ENCODE peak calls at places on chromosomes 6 and 20, in six cellular contexts. X, C, N, R, T and I are unnamed samples.

GRCh38 chr20:23050847-23051627 is 1.6 kb upstream of the THBD start:
- DNase-seq in C (peak), R (peak), N (no peak), X (peak), T (peak), I (peak)

GRCh38 chr6:130851026-130851425 is 23.8 kb downstream of the SMLR1 start:
- DNase-seq in N (no peak), C (no peak), R (no peak), X (no peak), T (no peak), I (no peak)

GRCh38 chr20:50224553-50225255 is 34.1 kb downstream of the CEBPB start:
- DNase-seq in N (peak), R (peak), T (peak), X (peak), C (peak), I (peak)

GRCh38 chr6:73516712-73517489 is 3.9 kb downstream of the EEF1A1 start:
- DNase-seq in X (no peak), R (no peak), T (no peak), C (no peak), N (no peak), I (no peak)

GRCh38 chr20:60215786-60216730 is 257.8 kb downstream of the CDH26 start:
- DNase-seq in X (no peak), R (no peak), C (no peak), T (no peak), N (peak), I (no peak)

GRCh38 chr6:26521485-26522391 is 16.4 kb upstream of the HMGN4 start:
- DNase-seq in T (peak), C (peak), N (peak), X (peak), R (peak), I (peak)

GRCh38 chr20:31440012-31440659 is at the start of gene DEFB123:
- DNase-seq in N (no peak), C (no peak), X (no peak), R (no peak), T (no peak), I (no peak)

GRCh38 chr6:6125495-6125894 is 118.8 kb upstream of the NRN1 start:
- DNase-seq in N (no peak), X (no peak), T (no peak), R (no peak), C (no peak), I (no peak)

GRCh38 chr20:58242824-58243223 is 14.4 kb upstream of the ANKRD60 start:
- DNase-seq in R (no peak), T (no peak), X (no peak), N (no peak), C (no peak), I (no peak)

GRCh38 chr6:47595785-47596184 is 102.6 kb upstream of the ADGRF4 start:
- DNase-seq in T (no peak), C (no peak), N (no peak), X (no peak), R (no peak), I (no peak)

GRCh38 chr20:49043000-49043399 is 3.1 kb upstream of the CSE1L start:
- DNase-seq in T (no peak), R (no peak), N (no peak), C (no peak), X (no peak), I (no peak)

GRCh38 chr6:132401120-132401940 is at the start of gene MOXD1:
- DNase-seq in X (peak), R (peak), C (peak), N (no peak), T (peak), I (no peak)

GRCh38 chr20:20803011-20803410 is 90.6 kb upstream of the RALGAPA2 start:
- DNase-seq in C (no peak), X (no peak), N (no peak), R (no peak), T (no peak), I (no peak)
- TF ChIP-seq POLR2A in C (no peak), X (no peak), N (no peak), R (no peak), T (no peak), I (no peak)

GRCh38 chr6:163501022-163501421 is 86.5 kb downstream of the QKI start:
- DNase-seq in T (no peak), C (no peak), R (no peak), X (no peak), N (no peak), I (no peak)
- TF ChIP-seq CTCF in T (no peak), C (no peak), R (no peak), X (no peak), N (no peak), I (no peak)

GRCh38 chr6:41735427-41736206 is at the start of gene TFEB:
- DNase-seq in R (peak), C (peak), N (peak), X (peak), T (peak), I (peak)
- TF ChIP-seq POLR2A in R (peak), C (peak), N (no peak), X (peak), T (no peak), I (peak)

GRCh38 chr6:44154067-44154466 is 4.6 kb upstream of the CAPN11 start:
- DNase-seq in N (no peak), T (no peak), X (no peak), R (no peak), C (no peak), I (no peak)

GRCh38 chr6:44150317-44150917 is 8.2 kb upstream of the CAPN11 start:
- DNase-seq in R (no peak), N (no peak), T (no peak), C (no peak), X (no peak), I (no peak)

GRCh38 chr6:44152533-44152932 is 6.1 kb upstream of the CAPN11 start:
- DNase-seq in T (no peak), N (no peak), X (no peak), R (no peak), C (no peak), I (no peak)

GRCh38 chr6:44151348-44152108 is 7.1 kb upstream of the CAPN11 start:
- DNase-seq in X (peak), R (peak), C (peak), N (no peak), T (peak), I (peak)

GRCh38 chr6:44152109-44152461 is 6.5 kb upstream of the CAPN11 start:
- DNase-seq in N (no peak), X (no peak), C (no peak), T (no peak), R (no peak), I (no peak)
- TF ChIP-seq CTCF in N (no peak), X (no peak), C (no peak), T (no peak), R (no peak), I (no peak)

GRCh38 chr6:61562098-61562497 is 723.9 kb downstream of the KHDRBS2 start:
- DNase-seq in X (no peak), N (no peak), R (no peak), T (no peak), C (no peak), I (no peak)
- TF ChIP-seq POLR2A in X (no peak), N (no peak), R (no peak), T (no peak), C (no peak), I (no peak)

GRCh38 chr6:157213426-157213825 is 109.9 kb downstream of the TMEM242 start:
- DNase-seq in X (no peak), T (no peak), R (no peak), C (no peak), N (no peak), I (no peak)
- TF ChIP-seq CTCF in X (no peak), T (no peak), R (no peak), C (no peak), N (no peak), I (no peak)

GRCh38 chr20:33666293-33667244 is at the start of gene ACTL10:
- DNase-seq in T (peak), R (peak), N (peak), X (peak), C (peak), I (peak)
- TF ChIP-seq POLR2A in T (peak), R (no peak), N (peak), X (peak), C (peak), I (peak)

GRCh38 chr20:64070244-64070993 is 7.4 kb downstream of the TCEA2 start:
- DNase-seq in R (no peak), N (no peak), T (no peak), C (no peak), X (no peak), I (no peak)

GRCh38 chr20:64071341-64072332 is 7.7 kb downstream of the RGS19 start:
- DNase-seq in T (no peak), R (no peak), C (no peak), N (no peak), X (no peak), I (no peak)

GRCh38 chr20:64069209-64069613 is 6.2 kb downstream of the TCEA2 start:
- DNase-seq in R (no peak), C (no peak), T (no peak), N (no peak), X (no peak), I (no peak)

GRCh38 chr20:64068381-64069208 is 5.6 kb downstream of the TCEA2 start:
- DNase-seq in X (no peak), N (no peak), T (no peak), C (no peak), R (no peak), I (no peak)

DNA sequence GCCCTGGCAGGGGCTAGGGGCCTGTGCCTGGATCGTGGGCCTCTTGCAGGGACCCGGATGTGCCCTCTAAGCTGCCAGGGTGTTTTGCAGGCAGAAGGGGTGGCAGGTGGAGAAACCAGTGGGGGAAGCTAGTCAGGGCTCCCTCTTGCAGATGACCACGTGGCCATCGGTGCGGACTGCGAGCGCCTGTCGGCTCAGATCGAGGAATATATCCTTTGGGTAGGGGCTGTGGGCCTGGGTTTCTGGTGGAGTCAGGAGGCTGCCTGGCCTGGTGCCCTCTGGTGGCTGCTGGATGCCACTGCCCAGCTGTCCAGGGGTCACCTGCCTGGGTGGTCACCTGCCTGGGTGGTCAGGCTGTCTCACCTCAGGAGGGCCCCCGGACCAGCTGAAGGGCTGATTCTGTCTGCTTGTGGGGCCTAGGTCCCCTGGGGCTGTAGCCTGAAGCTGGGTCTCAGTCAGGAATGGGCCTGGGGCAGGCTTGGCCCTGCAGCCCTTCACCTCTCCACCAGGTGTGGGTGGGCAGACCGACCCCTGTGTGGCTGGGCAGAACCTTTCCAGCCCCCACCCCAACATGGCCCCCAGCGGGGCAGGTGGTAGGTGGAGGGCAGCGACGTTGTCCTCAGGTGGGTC is 6.7 kb downstream of the TCEA2 start:
- DNase-seq in X (no peak), R (no peak), N (no peak), T (peak), C (no peak), I (no peak)
- TF ChIP-seq CTCF in X (peak), R (peak), N (peak), T (peak), C (no peak), I (peak)

DNA sequence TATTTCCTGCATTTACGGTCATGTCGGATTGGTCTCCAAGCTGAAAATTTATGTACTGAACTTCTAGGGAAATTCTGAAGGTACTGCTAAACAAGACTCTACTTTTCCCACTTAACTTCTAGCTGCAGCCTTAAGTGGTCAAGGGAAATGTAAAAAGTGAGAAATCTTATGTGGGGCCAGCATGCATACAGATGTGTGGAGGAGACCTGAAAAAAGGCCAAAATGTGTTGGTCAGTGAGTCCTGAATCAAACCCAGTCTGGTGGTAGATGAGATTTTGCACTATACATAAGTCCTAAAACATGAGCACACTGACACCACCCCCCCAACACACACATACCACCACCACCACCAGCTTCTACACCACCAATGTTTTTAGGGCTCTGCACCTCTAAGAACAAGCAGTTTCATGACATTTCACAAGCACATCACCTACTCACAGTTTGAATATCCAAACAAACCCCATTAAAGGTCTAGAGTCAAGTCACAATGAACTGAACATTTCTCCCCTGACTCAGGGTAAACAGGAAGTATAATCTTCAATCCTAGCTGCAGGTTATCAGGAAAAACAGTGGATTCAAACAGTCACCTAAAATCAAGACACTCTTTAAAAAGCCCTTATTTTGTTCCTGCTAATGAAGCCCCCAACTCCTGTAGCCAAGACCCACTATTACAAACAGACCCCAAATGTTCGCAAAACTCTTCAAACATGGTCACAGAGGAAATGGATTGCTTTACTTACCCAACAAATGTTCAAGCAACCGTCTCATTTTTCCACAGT is 1.6 kb downstream of the ZMYND8 start:
- DNase-seq in N (no peak), X (no peak), R (no peak), T (no peak), C (no peak), I (no peak)
- TF ChIP-seq POLR2A in N (no peak), X (no peak), R (no peak), T (no peak), C (no peak), I (no peak)